ENCODE peak calls at places on chromosomes 5 and 9, in five cellular contexts. B is CD4-positive, alpha-beta T cell; C is heart right ventricle; W is RWPE1; J is mesendoderm. N is an unnamed sample.

GRCh38 chr9:116223926-116224325 is 70.3 kb downstream of the PAPPA start:
- DNase-seq in C (no peak), J (no peak), B (no peak), W (no peak), N (no peak)

GRCh38 chr5:89951876-89952275 is 457.7 kb downstream of the CETN3 start:
- DNase-seq in C (no peak), B (no peak), J (peak; percentile 54), W (no peak), N (no peak)

GRCh38 chr9:128689293-128689770 is 310 bp downstream of the SET start:
- DNase-seq in J (no peak), B (no peak), C (peak; percentile 55), W (peak; percentile 55), N (peak; percentile 77)

GRCh38 chr5:42703238-42703637 is 53.4 kb upstream of the CCDC152 start:
- DNase-seq in J (no peak), C (no peak), B (no peak), W (no peak), N (no peak)

GRCh38 chr9:98983295-98984268 is 39.9 kb downstream of the COL15A1 start:
- DNase-seq in J (no peak), C (no peak), B (no peak), W (no peak), N (no peak)

GRCh38 chr9:127058645-127059021 is 63.8 kb downstream of the ANGPTL2 start:
- DNase-seq in J (no peak), B (no peak), C (no peak), W (peak; percentile 42), N (no peak)

GRCh38 chr5:32329395-32329834 is 16.7 kb upstream of the MTMR12 start:
- DNase-seq in C (peak; percentile 64), B (peak; percentile 43), J (peak; percentile 84), W (peak; percentile 57), N (peak; percentile 36)

GRCh38 chr9:129145841-129146292 is 32.2 kb downstream of the IER5L start:
- DNase-seq in C (peak; percentile 69), J (peak; percentile 98), B (no peak), W (no peak), N (no peak)

GRCh38 chr5:131377785-131378325 is 114.0 kb downstream of the CDC42SE2 start:
- DNase-seq in J (no peak), C (no peak), W (no peak), B (no peak), N (no peak)

GRCh38 chr5:6705088-6705487 is 8.1 kb upstream of the TENT4A start:
- DNase-seq in B (no peak), W (no peak), J (no peak), C (no peak), N (no peak)

GRCh38 chr5:170313344-170313743 is 15.8 kb upstream of the LCP2 start:
- DNase-seq in J (no peak), B (no peak), W (no peak), C (no peak), N (no peak)

GRCh38 chr5:39523821-39524220 is 99.0 kb upstream of the DAB2 start:
- DNase-seq in C (no peak), W (no peak), B (no peak), J (no peak), N (no peak)

GRCh38 chr9:36137392-36138004 is 965 bp downstream of the GLIPR2 start:
- DNase-seq in C (no peak), W (no peak), J (peak; percentile 30), B (no peak), N (no peak)
- H3K27ac ChIP-seq in C (peak overlapping the region; percentile 80), W (no peak overlapping the region), J (no peak overlapping the region), B (no peak overlapping the region), N (no peak overlapping the region)

GRCh38 chr9:122360891-122361290 is 9.9 kb upstream of the PTGS1 start:
- DNase-seq in J (no peak), W (no peak), C (no peak), B (no peak), N (no peak)
- H3K27ac ChIP-seq in J (no peak overlapping the region), W (no peak overlapping the region), C (no peak overlapping the region), B (no peak overlapping the region), N (no peak overlapping the region)

GRCh38 chr5:54388811-54389210 is 66.7 kb upstream of the HSPB3 start:
- DNase-seq in W (no peak), C (no peak), J (no peak), B (no peak), N (no peak)
- H3K27ac ChIP-seq in W (no peak overlapping the region), C (peak overlapping the region; percentile 23), J (no peak overlapping the region), B (no peak overlapping the region), N (no peak overlapping the region)

DNA sequence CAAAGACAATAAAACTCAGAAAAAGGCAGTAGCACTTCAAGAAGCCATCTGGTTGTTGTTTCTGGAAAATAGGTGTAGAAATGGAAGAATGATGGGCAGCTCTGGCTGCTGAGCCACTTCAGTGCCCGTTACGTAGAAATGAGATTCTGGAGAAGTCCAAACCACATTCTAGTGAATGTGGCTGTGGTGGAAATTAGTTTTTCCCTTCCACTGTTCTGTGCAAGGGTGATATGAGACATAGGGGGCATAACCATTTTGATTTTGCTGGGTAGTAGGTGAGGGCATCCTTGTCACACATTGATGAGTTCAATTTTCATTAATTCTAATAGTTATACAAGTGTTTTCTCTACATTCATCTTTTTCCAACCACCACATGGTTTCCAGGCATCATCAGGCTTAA is 275.1 kb downstream of the MCTP1 start:
- DNase-seq in W (no peak), C (no peak), B (no peak), J (no peak), N (no peak)
- H3K27ac ChIP-seq in W (no peak overlapping the region), C (no peak overlapping the region), B (no peak overlapping the region), J (no peak overlapping the region), N (no peak overlapping the region)

GRCh38 chr9:123652416-123652815 is 277.5 kb downstream of the DENND1A start:
- DNase-seq in B (no peak), J (no peak), C (no peak), W (no peak), N (no peak)

GRCh38 chr9:123654647-123655637 is 275.0 kb downstream of the DENND1A start:
- DNase-seq in C (no peak), W (no peak), J (peak; percentile 11), B (no peak), N (no peak)

GRCh38 chr9:123654218-123654617 is 275.7 kb downstream of the DENND1A start:
- DNase-seq in B (no peak), W (no peak), J (no peak), C (no peak), N (no peak)

GRCh38 chr9:123649909-123650308 is 280.0 kb downstream of the DENND1A start:
- DNase-seq in J (no peak), W (no peak), C (no peak), B (no peak), N (no peak)

GRCh38 chr9:123651273-123651672 is 278.7 kb downstream of the DENND1A start:
- DNase-seq in J (no peak), B (no peak), W (no peak), C (no peak), N (no peak)
- H3K27ac ChIP-seq in J (no peak overlapping the region), B (no peak overlapping the region), W (no peak overlapping the region), C (no peak overlapping the region), N (no peak overlapping the region)

GRCh38 chr9:22278426-22278825 is 168.2 kb upstream of the DMRTA1 start:
- DNase-seq in W (peak; percentile 14), J (no peak), C (no peak), B (no peak), N (no peak)
- H3K27ac ChIP-seq in W (no peak overlapping the region), J (no peak overlapping the region), C (no peak overlapping the region), B (no peak overlapping the region), N (no peak overlapping the region)

DNA sequence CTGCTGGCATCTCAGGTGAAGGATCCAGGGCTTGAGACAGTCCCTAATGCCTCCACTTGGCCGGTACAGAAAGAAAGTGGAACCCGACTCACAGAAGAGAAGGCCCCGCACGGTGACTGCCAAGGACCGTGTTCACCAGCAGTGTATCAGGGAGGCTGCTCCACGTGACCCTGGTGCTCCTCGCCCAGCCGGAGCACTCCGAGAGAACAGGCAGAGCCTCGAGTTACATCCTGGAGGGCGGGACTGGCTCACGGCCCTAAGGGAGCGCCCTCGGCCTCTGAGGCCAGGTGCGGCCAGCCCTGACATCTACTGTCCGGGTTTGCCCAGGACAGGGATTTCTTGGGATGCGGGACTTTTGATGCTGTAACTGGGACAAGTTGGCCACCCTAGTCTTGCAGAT is 104.0 kb upstream of the SARDH start:
- DNase-seq in W (no peak), B (no peak), C (no peak), J (peak; percentile 48), N (no peak)
- H3K27ac ChIP-seq in W (peak overlapping the region; percentile 58), B (no peak overlapping the region), C (no peak overlapping the region), J (no peak overlapping the region), N (no peak overlapping the region)